ENCODE peak calls at places on chromosomes 5 and 9, in four cellular contexts. One of them, this sample, is unnamed.

GRCh38 chr5:146249801-146250200 is 46.4 kb downstream of the RBM27 start:
- DNase-seq in IMR-90: no peak
- DNase-seq in mesendoderm: no peak
- DNase-seq in H9: no peak
- DNase-seq in this sample: no peak

GRCh38 chr9:3746296-3747275 is 220.8 kb upstream of the RFX3 start:
- DNase-seq in mesendoderm: no peak
- DNase-seq in IMR-90: peak; percentile 89
- DNase-seq in H9: no peak
- DNase-seq in this sample: peak; percentile 79

GRCh38 chr9:130196643-130197042 is 24.4 kb downstream of the NCS1 start:
- DNase-seq in mesendoderm: no peak
- DNase-seq in IMR-90: peak; percentile 64
- DNase-seq in H9: no peak
- DNase-seq in this sample: no peak

GRCh38 chr9:134521817-134522501 is 119.6 kb upstream of the COL5A1 start:
- DNase-seq in H9: no peak
- DNase-seq in mesendoderm: peak; percentile 22
- DNase-seq in IMR-90: no peak
- DNase-seq in this sample: peak; percentile 46

GRCh38 chr5:128684951-128685350 is 146.9 kb upstream of the FBN2 start:
- DNase-seq in mesendoderm: no peak
- DNase-seq in IMR-90: peak; percentile 25
- DNase-seq in H9: no peak
- DNase-seq in this sample: no peak

GRCh38 chr5:52920929-52921328 is 68.2 kb upstream of the ITGA2 start:
- DNase-seq in H9: no peak
- DNase-seq in mesendoderm: no peak
- DNase-seq in IMR-90: peak; percentile 54
- DNase-seq in this sample: no peak

GRCh38 chr5:129410488-129410887 is 49.6 kb upstream of the ADAMTS19 start:
- DNase-seq in mesendoderm: peak; percentile 95
- DNase-seq in H9: peak; percentile 56
- DNase-seq in IMR-90: no peak
- DNase-seq in this sample: no peak

GRCh38 chr5:73369283-73369682 is 79.3 kb downstream of the FOXD1 start:
- DNase-seq in H9: no peak
- DNase-seq in mesendoderm: no peak
- DNase-seq in IMR-90: no peak
- DNase-seq in this sample: no peak

GRCh38 chr9:111030492-111030891 is 7.8 kb downstream of the LPAR1 start:
- DNase-seq in IMR-90: no peak
- DNase-seq in H9: no peak
- DNase-seq in mesendoderm: peak; percentile 26
- DNase-seq in this sample: peak; percentile 46

GRCh38 chr5:164185000-164185399 is 679.6 kb downstream of the MAT2B start:
- DNase-seq in H9: no peak
- DNase-seq in mesendoderm: no peak
- DNase-seq in IMR-90: no peak
- DNase-seq in this sample: no peak

GRCh38 chr9:83062653-83063527 is at the start of gene RASEF:
- DNase-seq in mesendoderm: peak; percentile 74
- DNase-seq in IMR-90: no peak
- DNase-seq in H9: peak; percentile 84
- DNase-seq in this sample: peak; percentile 53

GRCh38 chr9:116589392-116590354 is 97.4 kb upstream of the TRIM32 start:
- DNase-seq in H9: peak; percentile 77
- DNase-seq in IMR-90: peak; percentile 69
- DNase-seq in mesendoderm: peak; percentile 96
- DNase-seq in this sample: peak; percentile 50

GRCh38 chr5:103258368-103258956 is at the start of gene MACIR:
- DNase-seq in IMR-90: peak; percentile 95
- DNase-seq in H9: peak; percentile 99
- DNase-seq in mesendoderm: peak; percentile 99
- DNase-seq in this sample: peak; percentile 98

GRCh38 chr9:12771891-12772290 is 2.9 kb upstream of the LURAP1L start:
- DNase-seq in mesendoderm: peak; percentile 6
- DNase-seq in H9: no peak
- DNase-seq in IMR-90: peak; percentile 47
- DNase-seq in this sample: peak; percentile 57

GRCh38 chr9:99340281-99340680 is 118.2 kb downstream of the SEC61B start:
- DNase-seq in IMR-90: peak; percentile 81
- DNase-seq in mesendoderm: no peak
- DNase-seq in H9: no peak
- DNase-seq in this sample: no peak

GRCh38 chr9:107174441-107174840 is 108.6 kb upstream of the RAD23B start:
- DNase-seq in mesendoderm: no peak
- DNase-seq in H9: no peak
- DNase-seq in IMR-90: no peak
- DNase-seq in this sample: peak; percentile 68

GRCh38 chr5:45038366-45038987 is 229.7 kb downstream of the MRPS30 start:
- DNase-seq in H9: no peak
- DNase-seq in mesendoderm: peak; percentile 65
- DNase-seq in IMR-90: peak; percentile 0
- DNase-seq in this sample: peak; percentile 58

GRCh38 chr5:124865603-124866354 is 119.3 kb upstream of the ZNF608 start:
- DNase-seq in IMR-90: peak; percentile 41
- DNase-seq in mesendoderm: no peak
- DNase-seq in H9: no peak
- DNase-seq in this sample: peak; percentile 79

GRCh38 chr5:30928966-30929365 is 264.5 kb upstream of the CDH6 start:
- DNase-seq in IMR-90: peak; percentile 69
- DNase-seq in mesendoderm: no peak
- DNase-seq in H9: no peak
- DNase-seq in this sample: no peak

GRCh38 chr9:118782790-118783463 is 586.3 kb downstream of the BRINP1 start:
- DNase-seq in H9: no peak
- DNase-seq in IMR-90: no peak
- DNase-seq in mesendoderm: no peak
- DNase-seq in this sample: no peak

GRCh38 chr5:65663804-65664521 is 39.1 kb downstream of the SHLD3 start:
- DNase-seq in IMR-90: peak; percentile 18
- DNase-seq in H9: no peak
- DNase-seq in mesendoderm: peak; percentile 83
- DNase-seq in this sample: peak; percentile 44

GRCh38 chr5:177382423-177383029 is 1.7 kb upstream of the SLC34A1 start:
- DNase-seq in IMR-90: peak; percentile 18
- DNase-seq in H9: peak; percentile 72
- DNase-seq in mesendoderm: peak; percentile 59
- DNase-seq in this sample: no peak

GRCh38 chr5:143229896-143230675 is 173.4 kb downstream of the NR3C1 start:
- DNase-seq in H9: no peak
- DNase-seq in IMR-90: no peak
- DNase-seq in mesendoderm: peak; percentile 40
- DNase-seq in this sample: no peak

GRCh38 chr5:173920024-173920753 is 32.0 kb downstream of the CPEB4 start:
- DNase-seq in H9: no peak
- DNase-seq in mesendoderm: no peak
- DNase-seq in IMR-90: peak; percentile 16
- DNase-seq in this sample: no peak

GRCh38 chr9:81071108-81071507 is 618.2 kb downstream of the TLE1 start:
- DNase-seq in H9: no peak
- DNase-seq in mesendoderm: no peak
- DNase-seq in IMR-90: no peak
- DNase-seq in this sample: peak; percentile 77

GRCh38 chr9:126650830-126651341 is 37.2 kb downstream of the LMX1B start:
- DNase-seq in mesendoderm: no peak
- DNase-seq in IMR-90: no peak
- DNase-seq in H9: no peak
- DNase-seq in this sample: no peak

GRCh38 chr5:135085133-135085935 is 51.3 kb upstream of the PITX1 start:
- DNase-seq in H9: no peak
- DNase-seq in mesendoderm: no peak
- DNase-seq in IMR-90: peak; percentile 23
- DNase-seq in this sample: no peak

GRCh38 chr9:105233836-105234235 is 10.6 kb upstream of the SLC44A1 start:
- DNase-seq in H9: no peak
- DNase-seq in mesendoderm: no peak
- DNase-seq in IMR-90: peak; percentile 41
- DNase-seq in this sample: no peak

GRCh38 chr9:73143606-73144328 is 7.9 kb upstream of the ANXA1 start:
- DNase-seq in mesendoderm: peak; percentile 88
- DNase-seq in H9: no peak
- DNase-seq in IMR-90: peak; percentile 88
- DNase-seq in this sample: peak; percentile 88

GRCh38 chr9:92747459-92748232 is 17.0 kb downstream of the BICD2 start:
- DNase-seq in H9: no peak
- DNase-seq in mesendoderm: no peak
- DNase-seq in IMR-90: peak; percentile 49
- DNase-seq in this sample: peak; percentile 55

GRCh38 chr5:77156379-77156778 is 54.1 kb upstream of the PDE8B start:
- DNase-seq in IMR-90: no peak
- DNase-seq in mesendoderm: no peak
- DNase-seq in H9: no peak
- DNase-seq in this sample: no peak

GRCh38 chr5:75331095-75332090 is 5.6 kb upstream of the HMGCR start:
- DNase-seq in mesendoderm: no peak
- DNase-seq in IMR-90: no peak
- DNase-seq in H9: no peak
- DNase-seq in this sample: no peak

GRCh38 chr5:98940586-98940985 is 11.8 kb upstream of the CHD1 start:
- DNase-seq in IMR-90: peak; percentile 10
- DNase-seq in H9: no peak
- DNase-seq in mesendoderm: peak; percentile 81
- DNase-seq in this sample: peak; percentile 26

GRCh38 chr5:34923694-34924461 is 5.5 kb upstream of the DNAJC21 start:
- DNase-seq in mesendoderm: peak; percentile 80
- DNase-seq in IMR-90: peak; percentile 94
- DNase-seq in H9: no peak
- DNase-seq in this sample: peak; percentile 93

GRCh38 chr5:100668511-100668910 is 133.3 kb downstream of the FAM174A start:
- DNase-seq in H9: no peak
- DNase-seq in mesendoderm: peak; percentile 76
- DNase-seq in IMR-90: peak; percentile 48
- DNase-seq in this sample: peak; percentile 26

GRCh38 chr5:80246995-80247729 is 8.7 kb downstream of the SERINC5 start:
- DNase-seq in mesendoderm: peak; percentile 93
- DNase-seq in IMR-90: peak; percentile 91
- DNase-seq in H9: peak; percentile 82
- DNase-seq in this sample: peak; percentile 89
- H3K18ac ChIP-seq in mesendoderm: no peak overlapping the region
- H3K18ac ChIP-seq in IMR-90: peak overlapping the region; percentile 10
- H3K18ac ChIP-seq in H9: peak overlapping the region; percentile 8
- H3K18ac ChIP-seq in this sample: peak overlapping the region; percentile 47

DNA sequence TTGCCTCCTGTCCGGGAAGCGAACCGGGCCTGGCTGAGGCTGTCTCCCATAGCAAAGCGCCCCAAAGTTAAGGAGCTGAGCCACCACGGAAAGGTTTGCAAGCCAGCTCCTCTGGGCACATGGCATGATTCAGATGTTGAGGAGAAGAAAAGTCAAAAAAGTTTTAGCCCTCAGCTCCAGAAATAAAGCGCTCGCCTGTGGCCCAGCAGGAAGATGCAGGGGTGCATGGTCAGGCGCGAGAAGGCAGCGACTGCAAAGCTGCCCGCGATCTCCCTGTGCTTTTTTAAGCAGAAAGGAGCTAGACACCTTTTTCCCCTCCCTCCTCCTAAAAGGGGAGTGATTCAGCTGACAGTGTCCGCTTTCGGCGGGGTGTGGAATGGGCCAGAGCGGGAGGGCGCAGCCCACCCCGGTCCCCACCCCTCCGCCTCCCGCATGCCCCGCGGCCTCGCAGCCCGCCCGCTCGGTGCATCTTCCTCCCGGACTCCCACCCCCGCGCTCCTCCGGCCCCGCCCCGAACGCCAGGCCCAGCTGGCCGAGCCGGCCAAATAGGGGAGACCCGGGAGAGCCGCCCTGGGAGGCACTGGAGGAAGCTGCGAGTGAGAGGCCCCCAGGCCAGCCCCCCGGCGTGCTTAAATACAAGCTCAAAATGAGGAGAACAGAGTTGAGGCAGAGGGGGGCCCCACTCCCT is at the start of gene ADAMTS12:
- DNase-seq in mesendoderm: peak; percentile 76
- DNase-seq in IMR-90: peak; percentile 77
- DNase-seq in H9: peak; percentile 75
- DNase-seq in this sample: peak; percentile 74
- H2BK5ac ChIP-seq in mesendoderm: peak within 1 kb of the TSS; percentile 40
- H2BK5ac ChIP-seq in IMR-90: peak within 1 kb of the TSS; percentile 72
- H2BK5ac ChIP-seq in H9: no peak within 1 kb of the TSS
- H2BK5ac ChIP-seq in this sample: peak within 1 kb of the TSS; percentile 96

GRCh38 chr9:133133680-133134418 is 12.8 kb upstream of the RALGDS start:
- DNase-seq in IMR-90: peak; percentile 96
- DNase-seq in H9: peak; percentile 72
- DNase-seq in mesendoderm: peak; percentile 98
- DNase-seq in this sample: peak; percentile 99

GRCh38 chr9:133137451-133138231 is 16.6 kb upstream of the RALGDS start:
- DNase-seq in IMR-90: no peak
- DNase-seq in mesendoderm: no peak
- DNase-seq in H9: no peak
- DNase-seq in this sample: no peak

GRCh38 chr9:133135193-133135745 is 14.2 kb upstream of the RALGDS start:
- DNase-seq in IMR-90: peak; percentile 86
- DNase-seq in mesendoderm: no peak
- DNase-seq in H9: no peak
- DNase-seq in this sample: peak; percentile 75

GRCh38 chr9:133132174-133132573 is 11.1 kb upstream of the RALGDS start:
- DNase-seq in mesendoderm: no peak
- DNase-seq in H9: no peak
- DNase-seq in IMR-90: no peak
- DNase-seq in this sample: no peak

GRCh38 chr9:133134419-133135190 is 13.6 kb upstream of the RALGDS start:
- DNase-seq in IMR-90: no peak
- DNase-seq in H9: no peak
- DNase-seq in mesendoderm: no peak
- DNase-seq in this sample: no peak
- H3K9ac ChIP-seq in IMR-90: no peak overlapping the region
- H3K9ac ChIP-seq in H9: no peak overlapping the region
- H3K9ac ChIP-seq in mesendoderm: no peak overlapping the region
- H3K9ac ChIP-seq in this sample: peak overlapping the region; percentile 87

DNA sequence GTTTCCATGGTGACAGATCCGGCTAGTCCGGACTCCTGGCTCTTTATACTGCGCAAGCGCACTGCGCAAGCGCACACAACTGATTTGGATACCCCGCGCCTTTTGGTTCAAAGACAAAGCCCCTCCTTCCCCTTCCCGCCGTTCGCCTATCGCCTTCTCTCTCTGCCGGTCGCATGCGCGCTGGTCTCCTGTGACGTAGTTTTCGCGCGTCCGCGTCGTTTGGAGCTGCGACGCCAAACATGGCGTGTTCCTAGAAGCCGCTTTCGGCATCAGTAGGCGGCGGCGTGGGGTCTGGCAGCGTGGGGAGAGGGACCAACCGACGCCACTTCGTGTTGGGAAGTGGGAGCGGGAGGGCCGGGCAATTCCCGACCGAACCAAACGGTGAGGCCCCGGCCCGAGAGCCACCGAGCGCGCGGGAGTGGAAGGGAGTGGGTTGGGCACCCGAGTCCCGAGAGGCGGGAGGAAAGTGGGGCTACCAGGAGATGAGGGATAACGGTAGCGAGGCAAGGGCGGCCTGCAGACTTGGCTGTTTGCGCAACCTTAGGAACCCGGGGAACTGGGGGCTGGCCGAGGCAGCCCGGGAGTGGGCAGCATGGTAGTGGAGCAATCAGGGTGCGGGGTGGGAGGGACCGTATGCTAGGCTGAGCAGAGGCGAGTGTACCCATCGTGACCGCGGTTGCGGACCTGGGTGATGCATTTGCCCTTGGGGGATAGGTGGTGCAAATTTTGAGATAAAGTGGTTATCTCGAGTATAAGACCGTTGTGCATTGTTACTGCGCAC is at the start of gene IPO11:
- DNase-seq in mesendoderm: peak; percentile 100
- DNase-seq in IMR-90: peak; percentile 99
- DNase-seq in H9: peak; percentile 99
- DNase-seq in this sample: peak; percentile 99
- H3K18ac ChIP-seq in mesendoderm: no peak within 1 kb of the TSS
- H3K18ac ChIP-seq in IMR-90: no peak within 1 kb of the TSS
- H3K18ac ChIP-seq in H9: peak within 1 kb of the TSS; percentile 85
- H3K18ac ChIP-seq in this sample: peak within 1 kb of the TSS; percentile 69

This sample was measured in mesenchymal stem cell.